ENCODE peak calls at places on chromosomes 3 and 15, in ten cellular contexts. O is HCT116, T is mammary epithelial cell, M is cardiac muscle cell, Z is fibroblast of lung, V is body of pancreas, Y is heart right ventricle, X is prostate gland, R is GM23248, G is Peyer's patch. Q is an unnamed sample.

GRCh38 chr3:192220915-192221314 is 506.4 kb downstream of the FGF12 start:
- DNase-seq in Y (no peak), M (no peak), G (no peak), T (no peak), R (no peak), X (no peak), Z (no peak), O (no peak), V (no peak), Q (no peak)

GRCh38 chr15:80404057-80404718 is at the start of gene ARNT2:
- DNase-seq in O (no peak), Y (peak; percentile 30), Z (peak; percentile 33), T (no peak), R (peak; percentile 55), G (no peak), X (no peak), V (peak; percentile 26), M (peak; percentile 59), Q (peak; percentile 63)

GRCh38 chr3:72152551-72153476 is 367.9 kb upstream of the PROK2 start:
- DNase-seq in Y (peak; percentile 75), R (peak; percentile 85), G (peak; percentile 71), T (peak; percentile 2), X (peak; percentile 85), Z (peak; percentile 79), V (peak; percentile 81), O (peak; percentile 21), M (no peak), Q (peak; percentile 55)

GRCh38 chr3:54756330-54756731 is 171.5 kb downstream of the LRTM1 start:
- DNase-seq in Z (peak; percentile 97), T (no peak), O (no peak), R (peak; percentile 53), G (no peak), Y (no peak), X (no peak), M (no peak), V (no peak), Q (peak; percentile 71)

GRCh38 chr3:37592328-37592727 is 269.4 kb upstream of the CTDSPL start:
- DNase-seq in X (no peak), O (no peak), Y (no peak), G (no peak), Z (no peak), T (no peak), V (no peak), R (no peak), M (no peak), Q (no peak)

GRCh38 chr15:67953286-67953685 is 100.8 kb upstream of the PIAS1 start:
- DNase-seq in O (no peak), V (no peak), G (no peak), T (no peak), M (no peak), R (no peak), Z (no peak), X (no peak), Y (no peak), Q (no peak)

GRCh38 chr15:90706394-90707327 is 10.5 kb upstream of the BLM start:
- DNase-seq in R (no peak), V (no peak), Y (no peak), O (no peak), Z (no peak), T (no peak), G (no peak), X (no peak), M (no peak), Q (peak; percentile 32)

GRCh38 chr15:89035658-89036057 is 52.6 kb upstream of the ABHD2 start:
- DNase-seq in M (no peak), Z (peak; percentile 42), X (no peak), T (no peak), Y (no peak), R (no peak), O (no peak), G (no peak), V (no peak), Q (no peak)

GRCh38 chr3:26202169-26202568 is 412.3 kb downstream of the OXSM start:
- DNase-seq in O (no peak), T (no peak), Y (no peak), V (no peak), R (no peak), G (no peak), X (no peak), Z (no peak), M (no peak), Q (no peak)

GRCh38 chr3:58690490-58690889 is 23.9 kb upstream of the FAM3D start:
- DNase-seq in O (no peak), R (no peak), G (no peak), T (no peak), X (no peak), M (no peak), Y (no peak), V (no peak), Z (no peak), Q (no peak)
- H3K9me3 ChIP-seq in O (peaks cover 9% of the 10 kb centered on the region), R (no peaks in the 10 kb centered on the region), G (peaks cover 5% of the 10 kb centered on the region), T (peaks cover 16% of the 10 kb centered on the region), X (no peaks in the 10 kb centered on the region), M (peaks cover 6% of the 10 kb centered on the region), Y (peaks cover 30% of the 10 kb centered on the region), V (no peaks in the 10 kb centered on the region), Z (no peaks in the 10 kb centered on the region), Q (peaks cover 8% of the 10 kb centered on the region)

GRCh38 chr3:130906374-130906995 is 12.6 kb downstream of the ATP2C1 start:
- DNase-seq in R (peak; percentile 32), X (no peak), T (peak; percentile 68), M (no peak), Z (peak; percentile 71), O (no peak), Y (no peak), V (no peak), G (no peak), Q (no peak)

GRCh38 chr3:130905551-130905950 is 11.7 kb downstream of the ATP2C1 start:
- DNase-seq in M (no peak), Y (no peak), V (no peak), X (peak; percentile 44), O (no peak), Z (no peak), T (peak; percentile 29), R (peak; percentile 22), G (no peak), Q (no peak)

GRCh38 chr3:130901463-130902204 is 7.8 kb downstream of the ATP2C1 start:
- DNase-seq in Z (no peak), V (no peak), O (no peak), T (no peak), M (no peak), R (no peak), X (no peak), Y (no peak), G (no peak), Q (no peak)

GRCh38 chr3:130900959-130901358 is 7.1 kb downstream of the ATP2C1 start:
- DNase-seq in M (peak; percentile 7), Z (peak; percentile 32), X (no peak), G (no peak), R (no peak), T (no peak), V (no peak), Y (no peak), O (no peak), Q (no peak)

GRCh38 chr3:130903412-130903908 is 9.6 kb downstream of the ATP2C1 start:
- DNase-seq in M (no peak), T (no peak), Z (no peak), X (no peak), Y (no peak), R (no peak), V (no peak), G (no peak), O (no peak), Q (no peak)
- H3K4me3 ChIP-seq in M (no peak overlapping the region), T (no peak overlapping the region), Z (no peak overlapping the region), X (no peak overlapping the region), Y (no peak overlapping the region), R (no peak overlapping the region), V (no peak overlapping the region), G (no peak overlapping the region), O (no peak overlapping the region), Q (no peak overlapping the region)

GRCh38 chr3:9678493-9678892 is 25.1 kb upstream of the CPNE9 start:
- DNase-seq in R (no peak), X (no peak), V (no peak), G (no peak), M (no peak), T (no peak), Y (no peak), O (no peak), Z (no peak), Q (no peak)
- H3K36me3 ChIP-seq in R (peaks cover 20% of the 10 kb centered on the region), X (peaks cover 17% of the 10 kb centered on the region), V (peaks cover 44% of the 10 kb centered on the region), G (peaks cover 100% of the 10 kb centered on the region), M (peaks cover 19% of the 10 kb centered on the region), T (peaks cover 14% of the 10 kb centered on the region), Y (no peaks in the 10 kb centered on the region), O (peaks cover 11% of the 10 kb centered on the region), Z (peaks cover 15% of the 10 kb centered on the region), Q (no peaks in the 10 kb centered on the region)

GRCh38 chr15:34161329-34161953 is 48.5 kb downstream of the KATNBL1 start:
- DNase-seq in Y (no peak), Z (peak; percentile 10), M (no peak), R (peak; percentile 8), O (peak; percentile 26), X (no peak), G (no peak), T (peak; percentile 41), V (no peak), Q (no peak)
- H3K9me3 ChIP-seq in Y (peaks cover 16% of the 10 kb centered on the region), Z (no peaks in the 10 kb centered on the region), M (no peaks in the 10 kb centered on the region), R (no peaks in the 10 kb centered on the region), O (peaks cover 17% of the 10 kb centered on the region), X (no peaks in the 10 kb centered on the region), G (peaks cover 9% of the 10 kb centered on the region), T (peaks cover 26% of the 10 kb centered on the region), V (no peaks in the 10 kb centered on the region), Q (peaks cover 27% of the 10 kb centered on the region)

DNA sequence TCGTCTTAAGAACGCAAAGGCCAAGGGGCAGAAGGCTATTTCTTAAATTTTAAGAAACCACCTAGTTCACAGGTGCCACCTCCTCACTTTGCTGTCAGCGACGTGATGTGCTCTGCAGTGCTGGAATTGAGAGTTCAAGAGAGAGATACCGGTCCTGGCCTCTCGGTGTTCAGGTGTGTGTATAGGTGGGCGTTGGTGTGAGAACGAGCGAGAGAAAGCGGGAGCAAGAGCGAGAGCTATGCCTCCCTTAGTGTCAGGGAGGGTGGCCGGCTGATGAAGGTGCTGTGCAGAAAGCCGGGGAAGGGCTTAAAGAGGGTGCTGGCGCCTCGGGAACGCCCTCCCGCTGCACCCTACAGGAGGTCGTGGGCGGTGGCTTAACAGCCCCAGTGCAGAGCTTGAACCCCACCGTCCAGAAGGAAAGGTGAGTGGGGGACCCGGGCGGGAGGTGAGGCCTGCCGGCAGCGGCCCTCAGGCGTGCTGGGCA is 247.1 kb upstream of the TOPAZ1 start:
- DNase-seq in V (no peak), Y (no peak), R (no peak), G (no peak), O (no peak), T (no peak), M (no peak), Z (no peak), X (no peak), Q (no peak)
- H3K4me3 ChIP-seq in V (no peak overlapping the region), Y (peak overlapping the region; percentile 39), R (peak overlapping the region; percentile 64), G (peak overlapping the region; percentile 40), O (peak overlapping the region; percentile 35), T (peak overlapping the region; percentile 57), M (peak overlapping the region; percentile 41), Z (peak overlapping the region; percentile 29), X (no peak overlapping the region), Q (no peak overlapping the region)

Q was measured in MG63.